ENCODE peak calls at places on chromosomes 12 and 14, in ten cellular contexts. P is hepatocyte, Q is PC-9, R is OCI-LY7, U is left lung, W is cardiac muscle cell, A is esophagus muscularis mucosa, N is heart left ventricle, C is lower lobe of right lung, S is A673. V is an unnamed sample.

GRCh38 chr14:56036353-56036752 is 81.9 kb upstream of the PELI2 start:
- DNase-seq in Q (no peak), N (no peak), A (no peak), U (no peak), C (no peak), P (no peak), S (no peak), W (no peak), R (no peak), V (no peak)

GRCh38 chr12:116113398-116114130 is 163.9 kb downstream of the MED13L start:
- DNase-seq in A (no peak), N (no peak), S (no peak), Q (no peak), R (no peak), C (no peak), P (no peak), W (no peak), U (no peak), V (no peak)

GRCh38 chr12:105334568-105334967 is 4.1 kb downstream of the C12orf75 start:
- DNase-seq in A (peak; percentile 45), R (no peak), U (no peak), C (no peak), P (no peak), S (no peak), Q (no peak), W (no peak), N (no peak), V (no peak)

GRCh38 chr12:110287986-110288385 is 6.9 kb downstream of the ATP2A2 start:
- DNase-seq in R (no peak), P (no peak), W (no peak), Q (no peak), A (no peak), N (no peak), S (no peak), C (no peak), U (no peak), V (no peak)

GRCh38 chr12:131916306-131917138 is 12.6 kb upstream of the PUS1 start:
- DNase-seq in A (no peak), C (no peak), U (no peak), S (no peak), R (no peak), W (no peak), P (no peak), Q (no peak), N (no peak), V (no peak)

GRCh38 chr12:39272934-39273770 is 169.8 kb downstream of the KIF21A start:
- DNase-seq in U (no peak), Q (peak; percentile 19), P (peak; percentile 61), A (no peak), W (peak; percentile 59), N (no peak), S (peak; percentile 77), R (peak; percentile 38), C (no peak), V (peak; percentile 24)

GRCh38 chr14:106831322-106831720 is 1304.9 kb downstream of the TMEM121 start:
- DNase-seq in Q (no peak), S (peak; percentile 48), U (no peak), W (no peak), R (peak; percentile 91), P (no peak), A (peak; percentile 10), C (peak; percentile 65), N (no peak), V (peak; percentile 70)

GRCh38 chr14:95156153-95156764 is 1.1 kb downstream of the DICER1 start:
- DNase-seq in R (peak; percentile 24), P (no peak), C (no peak), N (no peak), U (no peak), S (no peak), W (peak; percentile 15), A (no peak), Q (no peak), V (peak; percentile 9)

GRCh38 chr14:68191567-68192321 is 372.2 kb downstream of the RAD51B start:
- DNase-seq in C (no peak), U (no peak), A (no peak), Q (no peak), S (no peak), P (peak; percentile 67), W (peak; percentile 37), N (no peak), R (no peak), V (no peak)

GRCh38 chr14:77843155-77843554 is 43.2 kb downstream of the ADCK1 start:
- DNase-seq in S (peak; percentile 15), N (no peak), P (no peak), C (no peak), Q (no peak), W (no peak), U (no peak), A (no peak), R (no peak), V (no peak)

GRCh38 chr12:94266390-94266789 is 118.0 kb downstream of the PLXNC1 start:
- DNase-seq in R (no peak), Q (no peak), C (no peak), P (no peak), W (no peak), N (no peak), S (no peak), U (no peak), A (no peak), V (no peak)

GRCh38 chr12:114976959-114977358 is 293.0 kb upstream of the TBX3 start:
- DNase-seq in N (no peak), A (no peak), C (no peak), Q (no peak), R (no peak), U (no peak), W (no peak), S (no peak), P (no peak), V (no peak)

GRCh38 chr14:68682166-68683103 is 110.4 kb downstream of the ZFP36L1 start:
- DNase-seq in R (peak; percentile 89), Q (peak; percentile 75), C (no peak), A (no peak), U (peak; percentile 72), N (peak; percentile 66), W (peak; percentile 98), P (peak; percentile 71), S (peak; percentile 98), V (no peak)

GRCh38 chr12:55830601-55831406 is 1.4 kb upstream of the DNAJC14 start:
- DNase-seq in Q (peak; percentile 31), S (peak; percentile 77), U (peak; percentile 79), R (peak; percentile 75), P (peak; percentile 81), N (peak; percentile 82), C (peak; percentile 79), W (peak; percentile 80), A (peak; percentile 96), V (peak; percentile 72)

GRCh38 chr12:3601466-3602150 is 110.6 kb downstream of the PRMT8 start:
- DNase-seq in U (no peak), W (no peak), N (no peak), R (no peak), P (no peak), Q (no peak), A (no peak), C (no peak), S (peak; percentile 8), V (no peak)

GRCh38 chr12:120628919-120629318 is 11.5 kb upstream of the CABP1 start:
- DNase-seq in U (no peak), S (no peak), N (no peak), A (no peak), C (no peak), Q (no peak), R (no peak), W (no peak), P (peak; percentile 28), V (no peak)
- TF ChIP-seq CTCF in U (no peak), S (peak; percentile 16), N (peak; percentile 47), A (no peak), C (no peak), Q (no peak), R (no peak), W (peak; percentile 18), P (no peak), V (no peak)

GRCh38 chr12:77368379-77368778 is 303.0 kb upstream of the E2F7 start:
- DNase-seq in W (no peak), Q (no peak), C (no peak), N (no peak), R (no peak), U (no peak), P (no peak), A (no peak), S (no peak), V (no peak)

GRCh38 chr12:77377116-77377515 is 311.7 kb upstream of the E2F7 start:
- DNase-seq in A (no peak), P (no peak), R (no peak), W (peak; percentile 76), S (no peak), Q (no peak), C (no peak), U (no peak), N (no peak), V (no peak)

GRCh38 chr12:77374687-77375086 is 309.3 kb upstream of the E2F7 start:
- DNase-seq in R (no peak), U (no peak), W (no peak), S (no peak), Q (no peak), C (no peak), N (no peak), P (no peak), A (no peak), V (no peak)

GRCh38 chr12:77372469-77372868 is 307.1 kb upstream of the E2F7 start:
- DNase-seq in S (no peak), N (no peak), Q (no peak), P (no peak), W (no peak), U (no peak), C (no peak), A (no peak), R (no peak), V (no peak)

GRCh38 chr12:77372026-77372425 is 306.7 kb upstream of the E2F7 start:
- DNase-seq in U (no peak), N (no peak), W (no peak), C (no peak), A (no peak), Q (no peak), R (no peak), S (no peak), P (peak; percentile 8), V (no peak)
- H3K4me1 ChIP-seq in U (no peaks in the 10 kb centered on the region), N (no peaks in the 10 kb centered on the region), W (no peaks in the 10 kb centered on the region), C (no peaks in the 10 kb centered on the region), A (no peaks in the 10 kb centered on the region), Q (no peaks in the 10 kb centered on the region), R (no peaks in the 10 kb centered on the region), S (no peaks in the 10 kb centered on the region), P (no peaks in the 10 kb centered on the region), V (no peaks in the 10 kb centered on the region)

DNA sequence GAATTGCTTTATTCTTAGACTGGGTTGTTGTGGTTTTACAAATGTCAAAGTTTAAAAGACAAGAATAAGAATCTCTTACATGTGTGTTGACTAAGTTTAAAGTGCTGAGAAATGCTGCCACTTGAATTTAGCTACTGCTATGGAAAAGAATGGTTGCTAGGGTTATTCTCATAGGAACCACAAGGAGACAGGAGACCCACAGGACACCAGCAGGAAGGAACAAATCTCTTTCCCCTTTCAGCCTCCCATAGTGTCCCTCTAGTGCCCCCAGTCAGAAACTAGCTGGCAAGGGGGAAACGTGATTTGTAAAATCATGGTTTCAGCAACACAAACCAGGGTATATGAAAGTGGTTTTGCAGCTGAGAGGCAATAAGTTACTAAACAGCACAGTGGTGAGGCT is 102.7 kb downstream of the ST8SIA1 start:
- DNase-seq in W (peak; percentile 21), U (no peak), N (no peak), A (no peak), S (no peak), P (no peak), Q (no peak), R (no peak), C (no peak), V (no peak)
- TF ChIP-seq CTCF in W (peak; percentile 31), U (no peak), N (no peak), A (no peak), S (no peak), P (no peak), Q (no peak), R (no peak), C (no peak), V (no peak)

GRCh38 chr12:108642899-108643654 is 9.4 kb upstream of the SELPLG start:
- DNase-seq in P (no peak), A (no peak), U (no peak), S (no peak), C (no peak), R (no peak), N (no peak), W (no peak), Q (no peak), V (no peak)
- H3K4me1 ChIP-seq in P (peaks cover under 1% of the 10 kb centered on the region), A (peaks cover 61% of the 10 kb centered on the region), U (peaks cover 77% of the 10 kb centered on the region), S (no peaks in the 10 kb centered on the region), C (peaks cover 72% of the 10 kb centered on the region), R (peaks cover 97% of the 10 kb centered on the region), N (peaks cover 20% of the 10 kb centered on the region), W (peaks cover 11% of the 10 kb centered on the region), Q (no peaks in the 10 kb centered on the region), V (peaks cover 36% of the 10 kb centered on the region)